ENCODE peak calls at places on chromosomes 12 and 14, in seven cellular contexts. O is Peyer's patch, F is H1, Z is HCT116, K is tibial nerve, D is adrenal gland, V is transverse colon. W is an unnamed sample.

GRCh38 chr12:75208851-75209781 is 523 bp downstream of the KCNC2 start:
- DNase-seq in O (no peak), F (peak), Z (no peak), K (no peak), D (peak), V (no peak), W (peak)

GRCh38 chr12:59149995-59150642 is 229.8 kb upstream of the LRIG3 start:
- DNase-seq in O (no peak), F (no peak), Z (peak), K (peak), D (peak), V (no peak), W (peak)

GRCh38 chr12:52391618-52392002 is 6.2 kb upstream of the KRT84 start:
- DNase-seq in O (peak), F (no peak), Z (no peak), K (no peak), D (peak), V (peak), W (peak)

GRCh38 chr12:1170411-1170810 is 179.4 kb downstream of the ERC1 start:
- DNase-seq in O (no peak), F (no peak), Z (no peak), K (no peak), D (no peak), V (no peak), W (no peak)

GRCh38 chr12:119835068-119835467 is 42.1 kb downstream of the CIT start:
- DNase-seq in O (no peak), F (no peak), Z (no peak), K (no peak), D (no peak), V (no peak), W (no peak)

GRCh38 chr14:104877066-104877805 is 12.2 kb downstream of the CEP170B start:
- DNase-seq in O (no peak), F (peak), Z (no peak), K (no peak), D (no peak), V (no peak), W (no peak)

GRCh38 chr12:43969882-43970281 is 134.0 kb downstream of the TMEM117 start:
- DNase-seq in O (no peak), F (no peak), Z (peak), K (no peak), D (no peak), V (no peak), W (no peak)

GRCh38 chr14:102622262-102622885 is 29.9 kb downstream of the RCOR1 start:
- DNase-seq in O (no peak), F (no peak), Z (no peak), K (no peak), D (peak), V (peak), W (peak)

GRCh38 chr12:112386726-112387125 is 4.5 kb upstream of the HECTD4 start:
- DNase-seq in O (no peak), F (no peak), Z (no peak), K (no peak), D (no peak), V (no peak), W (no peak)

GRCh38 chr12:130667421-130667960 is 48.6 kb downstream of the RIMBP2 start:
- DNase-seq in O (no peak), F (no peak), Z (no peak), K (no peak), D (no peak), V (no peak), W (no peak)

GRCh38 chr12:94046626-94047410 is 101.6 kb upstream of the PLXNC1 start:
- DNase-seq in O (no peak), F (no peak), Z (no peak), K (no peak), D (no peak), V (no peak), W (no peak)

GRCh38 chr14:35480119-35480769 is 53.7 kb upstream of the INSM2 start:
- DNase-seq in O (no peak), F (no peak), Z (no peak), K (no peak), D (no peak), V (no peak), W (no peak)

GRCh38 chr12:50925342-50925651 is 27.0 kb upstream of the HIGD1C start:
- DNase-seq in O (no peak), F (no peak), Z (no peak), K (no peak), D (no peak), V (peak), W (no peak)

GRCh38 chr12:50924131-50924438 is 28.3 kb upstream of the HIGD1C start:
- DNase-seq in O (no peak), F (no peak), Z (no peak), K (no peak), D (no peak), V (no peak), W (no peak)

GRCh38 chr12:50925920-50926319 is 26.4 kb upstream of the HIGD1C start:
- DNase-seq in O (no peak), F (no peak), Z (no peak), K (no peak), D (no peak), V (no peak), W (no peak)

GRCh38 chr12:50923361-50924130 is 28.8 kb upstream of the HIGD1C start:
- DNase-seq in O (no peak), F (no peak), Z (no peak), K (no peak), D (no peak), V (no peak), W (no peak)

DNA sequence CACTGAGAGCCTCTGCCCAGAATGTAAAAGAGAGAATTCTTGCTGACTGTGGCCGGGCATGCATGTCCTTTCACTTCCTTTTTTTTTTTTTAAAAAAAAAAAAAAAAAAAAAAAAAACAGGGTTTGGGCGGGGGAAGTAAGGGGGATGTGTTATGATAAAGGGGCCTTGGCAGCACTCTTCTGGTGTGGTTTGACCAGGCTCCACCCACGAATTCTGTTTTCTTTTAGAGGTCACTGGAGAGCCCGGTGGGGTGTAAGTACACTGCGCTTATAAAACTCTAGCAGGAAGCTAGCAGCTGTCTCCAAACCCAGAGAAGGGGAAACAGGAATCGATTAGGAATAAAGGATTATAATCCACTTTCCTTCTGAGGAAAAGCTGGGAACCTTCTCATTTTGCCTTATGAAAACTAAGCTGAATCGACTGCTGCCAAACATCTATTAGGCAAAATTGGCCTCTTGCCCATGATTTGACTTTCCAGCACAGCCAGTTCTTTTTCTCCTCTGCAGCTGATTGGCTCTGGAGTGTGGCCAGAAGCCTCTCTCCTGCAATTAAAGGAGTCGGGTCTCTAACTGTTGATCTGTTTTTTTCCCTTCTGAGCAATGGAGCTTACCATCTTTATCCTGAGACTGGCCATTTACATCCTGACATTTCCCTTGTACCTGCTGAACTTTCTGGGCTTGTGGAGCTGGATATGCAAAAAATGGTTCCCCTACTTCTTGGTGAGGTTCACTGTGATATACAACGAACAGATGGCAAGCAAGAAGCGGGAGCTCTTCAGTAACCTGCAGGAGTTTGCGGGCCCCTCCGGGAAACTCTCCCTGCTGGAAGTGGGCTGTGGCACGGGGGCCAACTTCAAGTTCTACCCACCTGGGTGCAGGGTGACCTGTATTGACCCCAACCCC is 27.7 kb upstream of the HIGD1C start:
- DNase-seq in O (peak), F (peak), Z (peak), K (peak), D (peak), V (peak), W (peak)
- H3K4me3 ChIP-seq in O (peak), F (peak), Z (peak), K (peak), D (peak), V (peak), W (peak)

GRCh38 chr12:106360400-106360994 is 2.9 kb downstream of the POLR3B start:
- DNase-seq in O (no peak), F (no peak), Z (no peak), K (no peak), D (no peak), V (no peak), W (no peak)

GRCh38 chr12:106359620-106360399 is 2.3 kb downstream of the POLR3B start:
- DNase-seq in O (no peak), F (no peak), Z (no peak), K (no peak), D (no peak), V (no peak), W (no peak)

GRCh38 chr12:106358410-106359241 is 1.1 kb downstream of the POLR3B start:
- DNase-seq in O (no peak), F (no peak), Z (no peak), K (no peak), D (no peak), V (peak), W (peak)

GRCh38 chr12:106353178-106353577 is 4.4 kb upstream of the POLR3B start:
- DNase-seq in O (no peak), F (no peak), Z (no peak), K (no peak), D (no peak), V (no peak), W (no peak)

GRCh38 chr12:106357549-106358409 is at the start of gene POLR3B:
- DNase-seq in O (peak), F (peak), Z (peak), K (peak), D (peak), V (peak), W (peak)
- TF ChIP-seq POLR2A in O (peak), F (no peak), Z (peak), K (peak), D (peak), V (peak), W (no peak)

GRCh38 chr12:26058818-26059217 is 66.0 kb downstream of the BHLHE41 start:
- DNase-seq in O (no peak), F (no peak), Z (no peak), K (no peak), D (no peak), V (no peak), W (no peak)
- TF ChIP-seq CTCF in O (no peak), F (no peak), Z (no peak), K (no peak), D (no peak), V (no peak), W (no peak)

DNA sequence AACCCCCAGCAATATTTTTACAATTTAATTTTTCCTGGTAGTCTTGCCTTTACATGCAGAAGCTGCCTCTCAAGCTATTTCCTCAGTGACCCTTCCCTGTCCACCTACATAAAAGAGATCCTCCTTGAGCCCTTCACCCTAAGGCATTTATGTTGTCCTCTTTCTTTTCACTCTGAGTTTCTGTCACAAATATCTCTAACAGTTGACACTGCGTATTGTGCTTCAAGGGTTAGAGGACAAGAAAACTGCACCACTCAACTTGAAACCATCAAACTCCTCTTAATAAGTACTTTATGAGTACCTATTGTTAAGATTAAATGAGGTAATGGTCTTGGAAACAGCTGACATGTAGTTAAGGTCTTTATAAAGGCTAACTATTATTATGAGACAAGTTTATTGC is 557.7 kb downstream of the TRHDE start:
- DNase-seq in O (no peak), F (no peak), Z (no peak), K (no peak), D (no peak), V (no peak), W (no peak)
- H3K4me3 ChIP-seq in O (no peak), F (no peak), Z (no peak), K (no peak), D (no peak), V (no peak), W (no peak)

DNA sequence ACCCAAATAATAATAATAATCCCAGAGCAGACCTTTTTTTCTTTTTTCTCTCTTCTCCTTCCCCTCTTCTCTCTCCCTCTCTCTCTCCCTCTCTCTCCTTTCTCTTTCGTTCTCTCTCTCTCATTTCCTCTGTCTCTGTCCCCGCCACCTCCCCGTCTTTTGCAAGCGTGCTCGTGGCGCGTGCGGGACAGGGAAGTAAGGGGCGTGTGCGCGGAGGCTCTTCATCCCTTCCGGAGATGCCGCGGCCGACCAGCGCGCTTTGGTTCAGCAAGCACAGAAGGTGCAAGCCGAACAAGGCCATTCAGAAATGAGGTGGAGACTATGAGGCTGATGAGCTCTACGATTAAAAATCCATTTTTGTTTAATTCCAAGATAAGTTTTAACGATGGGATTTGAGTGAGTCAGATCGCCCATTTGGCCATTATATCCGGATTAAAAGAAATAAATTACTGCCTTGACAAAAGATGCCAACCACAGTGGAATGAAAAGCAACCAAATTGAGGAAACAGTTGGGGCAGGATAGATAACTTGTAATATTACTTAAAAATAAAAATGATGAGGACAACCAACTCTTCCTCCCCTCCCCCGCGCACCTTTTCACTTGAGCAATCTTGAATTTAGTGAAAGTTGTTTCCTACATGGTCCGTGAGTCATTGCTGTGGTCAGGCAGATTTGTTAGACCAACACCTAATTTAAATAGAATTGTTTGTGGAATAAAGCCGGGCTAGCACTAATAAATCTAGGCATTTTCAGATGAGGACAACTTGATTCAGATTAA is 1.2 kb upstream of the AMIGO2 start:
- DNase-seq in O (peak), F (no peak), Z (no peak), K (peak), D (peak), V (peak), W (peak)
- TF ChIP-seq POLR2A in O (no peak), F (no peak), Z (no peak), K (no peak), D (no peak), V (no peak), W (no peak)

DNA sequence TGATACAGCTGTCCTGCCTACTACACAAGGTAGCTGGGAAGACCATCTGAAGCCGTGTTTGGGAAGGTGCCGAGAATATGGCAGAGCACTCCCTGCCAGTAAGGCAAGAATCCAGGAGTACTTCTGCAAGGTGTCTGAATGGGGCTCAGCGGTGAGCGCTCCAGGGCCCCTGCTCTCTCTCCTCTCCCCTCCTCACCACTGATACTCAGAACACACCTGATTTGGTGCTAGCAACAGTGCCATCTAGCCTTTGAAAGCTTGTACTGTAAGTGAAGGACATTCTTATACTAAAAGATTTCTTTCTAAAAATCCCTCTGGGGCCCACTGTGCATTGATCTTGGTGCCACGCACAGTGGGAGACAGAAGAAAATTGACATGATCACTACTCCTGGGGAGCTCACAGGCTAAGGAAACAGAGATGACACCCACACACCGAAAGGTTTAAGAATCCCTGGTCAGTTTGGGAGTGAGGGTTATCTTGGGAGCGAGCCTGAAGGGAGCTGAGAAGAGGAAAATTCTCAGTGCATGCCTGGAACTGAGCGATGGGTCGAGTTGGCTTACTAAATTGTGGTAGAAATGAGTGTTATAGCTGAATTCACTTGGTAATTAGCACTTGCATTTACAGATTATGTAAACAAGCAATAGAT is 216.9 kb downstream of the NTF3 start:
- DNase-seq in O (no peak), F (peak), Z (peak), K (peak), D (no peak), V (no peak), W (no peak)
- TF ChIP-seq CTCF in O (peak), F (peak), Z (peak), K (peak), D (no peak), V (peak), W (peak)

GRCh38 chr14:69636051-69636639 is 24.7 kb downstream of the SUSD6 start:
- DNase-seq in O (no peak), F (no peak), Z (no peak), K (no peak), D (no peak), V (no peak), W (no peak)
- H3K4me3 ChIP-seq in O (no peak), F (no peak), Z (no peak), K (no peak), D (no peak), V (no peak), W (no peak)

DNA sequence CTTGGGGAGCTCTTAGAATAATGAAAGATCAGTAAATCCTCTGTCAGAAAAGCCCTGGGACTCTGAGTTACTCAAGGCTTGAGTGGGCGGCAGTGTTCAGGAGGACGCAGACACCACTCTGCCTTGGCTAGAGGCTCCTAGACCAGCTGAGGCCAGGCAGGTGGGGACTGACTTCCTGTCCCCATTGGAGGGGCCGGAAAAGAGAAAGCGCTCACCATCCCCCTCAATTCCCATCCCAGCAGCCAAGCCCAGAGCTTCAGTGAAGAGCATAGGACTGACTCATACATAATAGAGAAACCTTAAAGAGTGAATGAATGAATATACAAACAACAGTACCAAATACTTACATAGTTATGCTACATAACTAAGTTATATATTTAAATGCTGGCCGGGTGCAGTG is 62.0 kb downstream of the PLEKHG7 start:
- DNase-seq in O (no peak), F (no peak), Z (no peak), K (no peak), D (no peak), V (no peak), W (no peak)
- TF ChIP-seq POLR2A in O (no peak), F (no peak), Z (no peak), K (no peak), D (no peak), V (no peak), W (no peak)

DNA sequence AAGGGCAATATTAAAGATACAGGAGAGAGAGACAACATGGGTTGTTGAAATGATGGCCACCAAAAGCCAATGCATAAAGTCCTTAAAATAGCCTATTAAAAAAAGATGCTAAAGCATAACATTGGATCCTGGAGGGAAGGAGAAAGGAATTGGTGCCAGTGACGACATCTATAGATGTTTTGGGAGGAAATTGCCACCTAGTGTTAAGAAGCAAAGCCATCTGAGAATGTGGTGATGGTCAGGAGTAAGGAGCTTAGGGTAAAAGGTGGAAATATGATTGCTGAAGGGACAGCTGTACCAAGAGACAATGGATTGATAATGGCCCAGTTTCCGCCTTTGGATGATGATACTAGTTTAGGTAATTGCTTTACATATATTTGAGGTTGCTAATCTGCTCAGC is 85.1 kb downstream of the TMEM30B start:
- DNase-seq in O (no peak), F (no peak), Z (no peak), K (no peak), D (no peak), V (no peak), W (no peak)
- TF ChIP-seq CTCF in O (no peak), F (no peak), Z (no peak), K (no peak), D (no peak), V (no peak), W (no peak)